ENCODE peak calls at places on chromosomes 5 and 9, in eight cellular contexts. A, J, N, Z, I, R, O and M are unnamed samples.
A peak's percentile ranks its signal among the peaks of the same experiment; 100 is the strongest.

GRCh38 chr9:120924698-120925534 is 1.7 kb downstream of the TRAF1 start:
- DNase-seq in A (no peak), J (peak; percentile 69), N (no peak), Z (no peak), I (no peak), R (no peak), O (no peak), M (no peak)

GRCh38 chr5:83721878-83722779 is 1.5 kb upstream of the HAPLN1 start:
- DNase-seq in A (peak; percentile 70), J (peak; percentile 72), N (no peak), Z (peak; percentile 59), I (peak; percentile 80), R (no peak), O (peak; percentile 27), M (peak; percentile 74)

GRCh38 chr5:102099766-102100331 is 196.2 kb downstream of the SLCO4C1 start:
- DNase-seq in A (no peak), J (no peak), N (no peak), Z (no peak), I (no peak), R (no peak), O (no peak), M (no peak)

GRCh38 chr9:117763314-117763713 is 59.1 kb downstream of the TLR4 start:
- DNase-seq in A (no peak), J (no peak), N (no peak), Z (no peak), I (no peak), R (no peak), O (no peak), M (no peak)

GRCh38 chr9:89743216-89743575 is 138.4 kb downstream of the GADD45G start:
- DNase-seq in A (no peak), J (no peak), N (no peak), Z (no peak), I (no peak), R (no peak), O (no peak), M (no peak)

GRCh38 chr5:41871866-41872265 is 1.6 kb upstream of the OXCT1 start:
- DNase-seq in A (peak; percentile 74), J (no peak), N (no peak), Z (no peak), I (no peak), R (no peak), O (peak; percentile 29), M (no peak)

GRCh38 chr9:29609282-29609681 is 2036.0 kb upstream of the C9orf72 start:
- DNase-seq in A (no peak), J (no peak), N (no peak), Z (no peak), I (no peak), R (no peak), O (no peak), M (no peak)

GRCh38 chr5:98570661-98571181 is 202.7 kb upstream of the RGMB start:
- DNase-seq in A (peak; percentile 54), J (no peak), N (no peak), Z (no peak), I (no peak), R (no peak), O (no peak), M (no peak)

GRCh38 chr5:86679529-86679928 is 61.8 kb downstream of the COX7C start:
- DNase-seq in A (peak; percentile 90), J (no peak), N (no peak), Z (no peak), I (no peak), R (no peak), O (no peak), M (peak; percentile 9)

GRCh38 chr5:137921931-137922330 is 32.7 kb downstream of the PKD2L2 start:
- DNase-seq in A (peak; percentile 25), J (no peak), N (no peak), Z (no peak), I (no peak), R (no peak), O (no peak), M (peak; percentile 38)

GRCh38 chr5:116303810-116304209 is 219.0 kb downstream of the COMMD10 start:
- DNase-seq in A (no peak), J (no peak), N (no peak), Z (no peak), I (no peak), R (no peak), O (no peak), M (no peak)

GRCh38 chr5:131682175-131682574 is 47.1 kb upstream of the RAPGEF6 start:
- DNase-seq in A (no peak), J (no peak), N (no peak), Z (no peak), I (no peak), R (no peak), O (no peak), M (no peak)

GRCh38 chr9:82418334-82418733 is 429.8 kb downstream of the SPATA31D1 start:
- DNase-seq in A (no peak), J (no peak), N (no peak), Z (no peak), I (no peak), R (no peak), O (no peak), M (no peak)

GRCh38 chr9:76949865-76950264 is 44.0 kb upstream of the PRUNE2 start:
- DNase-seq in A (no peak), J (no peak), N (no peak), Z (no peak), I (no peak), R (no peak), O (no peak), M (no peak)

GRCh38 chr9:93132946-93133640 is 958 bp downstream of the NINJ1 start:
- DNase-seq in A (peak; percentile 32), J (peak; percentile 86), N (no peak), Z (no peak), I (no peak), R (no peak), O (peak; percentile 46), M (no peak)

GRCh38 chr9:69120380-69121154 is 53.5 kb upstream of the TJP2 start:
- DNase-seq in A (peak; percentile 21), J (no peak), N (no peak), Z (peak; percentile 89), I (peak; percentile 85), R (no peak), O (no peak), M (peak; percentile 71)

GRCh38 chr5:57383093-57383861 is 99.3 kb downstream of the ACTBL2 start:
- DNase-seq in A (peak; percentile 96), J (no peak), N (no peak), Z (no peak), I (no peak), R (no peak), O (no peak), M (no peak)

GRCh38 chr5:115898656-115899055 is 56.9 kb downstream of the AP3S1 start:
- DNase-seq in A (no peak), J (no peak), N (no peak), Z (no peak), I (no peak), R (no peak), O (no peak), M (no peak)

GRCh38 chr9:134455951-134456739 is 129.9 kb downstream of the RXRA start:
- DNase-seq in A (peak; percentile 98), J (peak; percentile 96), N (peak; percentile 95), Z (peak; percentile 87), I (peak; percentile 94), R (peak; percentile 66), O (peak; percentile 92), M (no peak)

GRCh38 chr5:89005990-89006389 is 123.0 kb upstream of the MEF2C start:
- DNase-seq in A (no peak), J (no peak), N (no peak), Z (no peak), I (no peak), R (no peak), O (no peak), M (no peak)

GRCh38 chr9:28808042-28808441 is 1234.8 kb upstream of the C9orf72 start:
- DNase-seq in A (peak; percentile 5), J (no peak), N (no peak), Z (no peak), I (no peak), R (no peak), O (no peak), M (no peak)

GRCh38 chr9:75909776-75910175 is 19.3 kb downstream of the PCSK5 start:
- DNase-seq in A (no peak), J (no peak), N (no peak), Z (no peak), I (no peak), R (no peak), O (no peak), M (no peak)

GRCh38 chr5:32628049-32628803 is 42.9 kb downstream of the SUB1 start:
- DNase-seq in A (no peak), J (no peak), N (no peak), Z (no peak), I (no peak), R (no peak), O (no peak), M (no peak)

GRCh38 chr9:4298255-4299005 is 1.4 kb downstream of the GLIS3 start:
- DNase-seq in A (no peak), J (no peak), N (no peak), Z (peak; percentile 50), I (peak; percentile 78), R (no peak), O (peak; percentile 34), M (peak; percentile 55)
- H3K4me3 ChIP-seq in A (peak overlapping the region; percentile 88), J (peak overlapping the region; percentile 80), N (peak overlapping the region; percentile 76), Z (peak overlapping the region; percentile 77), I (peak overlapping the region; percentile 78), R (peak overlapping the region; percentile 65), O (peak overlapping the region; percentile 57), M (peak overlapping the region; percentile 48)

DNA sequence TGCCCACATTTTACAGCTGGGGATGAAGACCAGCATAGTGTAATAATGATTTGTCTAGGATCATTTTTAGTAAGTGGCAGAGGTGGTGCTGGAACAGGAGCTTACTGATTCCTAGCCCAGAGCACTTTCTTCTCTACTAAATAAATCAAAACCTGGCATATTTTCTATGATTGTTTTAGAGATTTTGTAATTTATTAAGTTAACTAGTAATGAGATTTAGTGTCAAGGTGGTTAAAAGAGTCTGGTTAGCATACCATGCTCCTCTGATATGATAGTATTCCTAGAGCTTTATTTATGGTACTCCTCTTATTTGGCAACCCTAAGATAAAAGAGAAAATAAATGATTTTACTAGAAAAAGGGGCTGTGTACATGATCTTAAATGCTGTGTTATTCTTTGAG is 604.0 kb downstream of the ISL1 start:
- DNase-seq in A (no peak), J (no peak), N (no peak), Z (no peak), I (no peak), R (no peak), O (no peak), M (no peak)
- H3K4me1 ChIP-seq in A (no peaks in the 10 kb centered on the region), J (no peaks in the 10 kb centered on the region), N (no peaks in the 10 kb centered on the region), Z (no peaks in the 10 kb centered on the region), I (no peaks in the 10 kb centered on the region), R (no peaks in the 10 kb centered on the region), O (no peaks in the 10 kb centered on the region), M (peaks cover 8% of the 10 kb centered on the region)

GRCh38 chr5:177507165-177507564 is 2.5 kb downstream of the DOK3 start:
- DNase-seq in A (no peak), J (no peak), N (no peak), Z (no peak), I (no peak), R (no peak), O (no peak), M (no peak)
- H3K4me3 ChIP-seq in A (no peak overlapping the region), J (peak overlapping the region; percentile 69), N (no peak overlapping the region), Z (peak overlapping the region; percentile 59), I (no peak overlapping the region), R (no peak overlapping the region), O (no peak overlapping the region), M (no peak overlapping the region)

DNA sequence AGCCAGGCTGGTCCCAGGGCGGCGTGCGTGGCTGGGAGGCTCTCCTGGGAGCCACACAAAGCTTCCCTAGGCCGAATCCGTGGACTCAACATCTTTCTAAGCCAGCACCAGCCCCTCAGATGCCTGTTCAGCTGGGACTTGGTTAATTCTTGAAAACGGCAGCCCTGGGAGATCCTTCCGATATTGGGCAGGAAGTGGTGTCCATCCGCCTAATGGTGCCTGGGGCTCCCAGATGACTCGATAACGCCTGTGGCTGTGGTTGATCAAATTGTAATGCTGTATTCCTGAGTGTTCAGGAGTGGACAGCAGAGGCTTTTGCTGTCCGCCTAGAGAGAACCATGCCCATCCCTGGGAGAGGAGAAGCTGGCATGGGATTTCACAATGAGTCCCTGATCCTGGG is 14.1 kb downstream of the KCNT1 start:
- DNase-seq in A (no peak), J (no peak), N (no peak), Z (no peak), I (no peak), R (no peak), O (no peak), M (no peak)
- H3K4me1 ChIP-seq in A (no peaks in the 10 kb centered on the region), J (peaks cover 80% of the 10 kb centered on the region), N (peaks cover 5% of the 10 kb centered on the region), Z (no peaks in the 10 kb centered on the region), I (peaks cover 5% of the 10 kb centered on the region), R (no peaks in the 10 kb centered on the region), O (no peaks in the 10 kb centered on the region), M (no peaks in the 10 kb centered on the region)